ENCODE peak calls at places on chromosome 12, in five cellular contexts. O is psoas muscle; C is lung; T is CD8-positive, alpha-beta T cell; P is ovary. H is an unnamed sample.
A peak's percentile ranks its signal among the peaks of the same experiment; 100 is the strongest.

GRCh38 chr12:30811966-30812365 is 57.2 kb upstream of the CAPRIN2 start:
- DNase-seq in O (no peak), C (no peak), T (no peak), P (no peak), H (no peak)

GRCh38 chr12:52307836-52308806 is 13.1 kb downstream of the KRT83 start:
- DNase-seq in O (peak; percentile 89), C (peak; percentile 60), T (peak; percentile 3), P (no peak), H (peak; percentile 12)

GRCh38 chr12:68237068-68237467 is 11.5 kb upstream of the IL26 start:
- DNase-seq in O (no peak), C (no peak), T (no peak), P (no peak), H (no peak)

GRCh38 chr12:4587108-4587507 is 25.1 kb downstream of the DYRK4 start:
- DNase-seq in O (no peak), C (no peak), T (no peak), P (no peak), H (no peak)

GRCh38 chr12:28172434-28173030 is 17.7 kb upstream of the CCDC91 start:
- DNase-seq in O (no peak), C (no peak), T (no peak), P (no peak), H (no peak)

GRCh38 chr12:120821878-120822277 is 82.3 kb downstream of the SPPL3 start:
- DNase-seq in O (no peak), C (no peak), T (no peak), P (no peak), H (no peak)

GRCh38 chr12:46396826-46397225 is 24.3 kb upstream of the SLC38A2 start:
- DNase-seq in O (no peak), C (no peak), T (no peak), P (no peak), H (no peak)

GRCh38 chr12:123075591-123076171 is 75.2 kb downstream of the PITPNM2 start:
- DNase-seq in O (no peak), C (peak; percentile 36), T (peak; percentile 63), P (peak; percentile 63), H (peak; percentile 62)

GRCh38 chr12:46374286-46374685 is 1.7 kb upstream of the SLC38A2 start:
- DNase-seq in O (no peak), C (no peak), T (no peak), P (no peak), H (no peak)

GRCh38 chr12:122934722-122935121 is 31.5 kb downstream of the ABCB9 start:
- DNase-seq in O (no peak), C (no peak), T (no peak), P (no peak), H (no peak)

GRCh38 chr12:130701402-130701744 is 14.7 kb downstream of the RIMBP2 start:
- DNase-seq in O (no peak), C (no peak), T (no peak), P (no peak), H (no peak)

GRCh38 chr12:120928864-120929652 is 24.9 kb upstream of the SPPL3 start:
- DNase-seq in O (peak; percentile 48), C (peak; percentile 51), T (no peak), P (no peak), H (no peak)

GRCh38 chr12:26097046-26097878 is 27.6 kb downstream of the BHLHE41 start:
- DNase-seq in O (peak; percentile 82), C (peak; percentile 70), T (peak; percentile 37), P (peak; percentile 77), H (peak; percentile 28)

GRCh38 chr12:42372154-42372791 is 46.3 kb downstream of the PPHLN1 start:
- DNase-seq in O (no peak), C (no peak), T (no peak), P (no peak), H (no peak)

GRCh38 chr12:116964740-116965090 is 54.0 kb downstream of the FBXW8 start:
- DNase-seq in O (no peak), C (no peak), T (no peak), P (no peak), H (no peak)
- TF ChIP-seq CTCF in O (no peak), C (no peak), T (no peak), P (no peak), H (no peak)

DNA sequence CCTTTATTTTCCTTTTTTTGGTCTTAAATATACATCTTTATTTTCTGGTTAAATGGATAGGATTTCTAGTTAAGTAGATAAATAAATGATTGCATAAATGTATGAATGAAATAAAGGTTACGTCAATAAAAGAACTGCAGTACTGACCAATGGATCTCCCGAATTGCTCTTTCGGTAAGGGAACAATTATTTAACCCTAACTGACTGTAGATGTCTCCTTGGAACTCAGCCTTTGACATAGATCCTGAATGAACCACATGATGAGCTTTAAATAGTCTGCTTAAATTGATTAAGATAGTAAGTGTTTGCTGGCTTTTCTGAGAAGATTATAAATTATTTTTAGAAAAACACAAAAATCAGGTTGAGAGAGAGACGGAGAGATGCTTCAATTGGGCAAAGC is 391.0 kb upstream of the SYT1 start:
- DNase-seq in O (no peak), C (no peak), T (no peak), P (no peak), H (no peak)
- H3K27ac ChIP-seq in O (no peak overlapping the region), C (no peak overlapping the region), T (no peak overlapping the region), P (no peak overlapping the region), H (no peak overlapping the region)

GRCh38 chr12:64780531-64781373 is 21.5 kb upstream of the GNS start:
- DNase-seq in O (peak; percentile 60), C (peak; percentile 74), T (no peak), P (peak; percentile 47), H (no peak)

GRCh38 chr12:64780220-64780530 is 21.0 kb upstream of the GNS start:
- DNase-seq in O (no peak), C (no peak), T (no peak), P (no peak), H (no peak)

GRCh38 chr12:64781374-64782029 is 22.3 kb upstream of the GNS start:
- DNase-seq in O (no peak), C (peak; percentile 30), T (no peak), P (no peak), H (peak; percentile 1)

GRCh38 chr12:64782181-64782580 is 23.0 kb upstream of the GNS start:
- DNase-seq in O (no peak), C (no peak), T (no peak), P (no peak), H (no peak)

DNA sequence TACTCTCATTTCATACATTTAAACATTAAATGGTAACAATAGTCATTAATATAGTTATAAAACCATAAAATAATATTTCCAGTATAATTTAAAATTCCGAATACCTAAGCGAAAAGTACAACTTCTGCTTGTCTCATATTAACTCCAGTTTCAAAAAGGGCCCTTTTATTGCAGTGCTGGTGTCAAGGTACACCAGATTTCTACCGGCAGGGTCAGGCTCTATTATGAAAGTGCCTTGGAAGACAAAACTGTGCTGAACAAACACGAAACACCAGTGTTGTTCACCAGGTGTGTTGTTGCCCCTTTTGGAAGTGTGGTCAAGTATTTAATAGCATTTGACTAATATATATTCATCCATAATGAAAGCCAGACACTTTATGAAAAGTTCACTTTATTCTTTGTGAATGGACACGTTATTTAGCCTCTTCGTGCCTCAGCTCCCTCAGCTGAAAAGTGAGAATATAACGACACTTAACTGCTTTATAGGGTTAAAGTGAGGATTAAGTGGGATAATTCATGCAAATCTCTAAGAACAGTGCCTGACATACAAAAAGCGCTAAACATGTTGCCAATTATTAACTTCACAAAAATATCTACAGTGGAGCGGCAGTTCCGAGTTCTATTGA is 20.3 kb upstream of the GNS start:
- DNase-seq in O (no peak), C (no peak), T (no peak), P (no peak), H (no peak)
- H3K27me3 ChIP-seq in O (peaks cover 68% of the 10 kb centered on the region), C (no peaks in the 10 kb centered on the region), T (peaks cover 31% of the 10 kb centered on the region), P (no peaks in the 10 kb centered on the region), H (peaks cover 51% of the 10 kb centered on the region)

DNA sequence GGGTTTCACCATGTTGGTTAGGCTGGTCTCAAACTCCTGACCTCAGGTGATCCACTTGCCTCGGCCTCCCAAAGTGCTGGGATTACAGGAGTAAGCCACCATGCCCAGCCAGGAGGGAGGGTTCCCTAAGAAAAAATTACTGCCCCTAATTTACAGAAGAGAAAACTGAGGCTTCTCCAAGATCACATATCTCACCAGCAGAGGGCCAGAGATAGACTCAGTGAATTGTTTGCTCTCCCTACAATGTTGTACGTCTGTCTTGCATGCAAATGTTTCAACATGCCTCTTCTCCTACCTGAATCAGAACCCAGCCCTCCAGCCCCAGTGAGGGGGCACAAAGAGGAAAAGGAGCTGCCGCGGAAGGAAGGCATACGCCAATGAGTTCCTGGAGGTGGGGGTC is 48.3 kb upstream of the TMEM263 start:
- DNase-seq in O (no peak), C (no peak), T (no peak), P (no peak), H (no peak)
- TF ChIP-seq CTCF in O (no peak), C (no peak), T (no peak), P (no peak), H (no peak)

GRCh38 chr12:50218386-50218785 is 51.2 kb upstream of the CERS5 start:
- DNase-seq in O (no peak), C (no peak), T (no peak), P (no peak), H (no peak)
- H3K27ac ChIP-seq in O (no peak overlapping the region), C (no peak overlapping the region), T (no peak overlapping the region), P (no peak overlapping the region), H (no peak overlapping the region)

DNA sequence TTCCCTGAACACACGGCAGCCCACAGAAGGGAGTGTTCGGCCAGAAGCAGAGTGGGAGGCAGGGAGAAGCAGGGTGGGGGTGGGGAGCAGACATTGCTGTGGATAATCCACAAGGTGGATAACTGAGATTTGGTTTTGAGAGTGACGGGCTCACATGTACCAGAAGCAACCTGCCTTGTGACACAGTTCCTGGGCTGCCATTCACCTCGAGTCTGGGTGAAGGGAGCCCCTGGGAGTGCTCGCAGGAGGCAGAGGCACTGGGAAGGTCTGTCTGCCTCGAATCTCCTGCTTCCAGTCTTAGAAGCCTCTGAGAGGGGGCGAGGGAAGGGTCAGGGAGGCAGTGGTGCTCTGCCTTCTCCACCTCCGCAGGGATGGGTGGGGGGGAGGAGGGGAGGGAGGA is 24.6 kb downstream of the LRTM2 start:
- DNase-seq in O (no peak), C (no peak), T (no peak), P (no peak), H (no peak)
- H3K27me3 ChIP-seq in O (peaks cover 2% of the 10 kb centered on the region), C (no peaks in the 10 kb centered on the region), T (no peaks in the 10 kb centered on the region), P (no peaks in the 10 kb centered on the region), H (no peaks in the 10 kb centered on the region)